ENCODE peak calls at places on chromosomes 6 and 20, in six cellular contexts. Z is B cell, P is Calu3, K is transverse colon, W is AG04449, S is NB4. T is an unnamed sample.

GRCh38 chr6:39143238-39143930 is 28.4 kb upstream of the SAYSD1 start:
- DNase-seq in P (no peak), W (no peak), Z (no peak), K (no peak), S (no peak), T (no peak)

GRCh38 chr6:25889877-25890853 is 16.1 kb upstream of the SLC17A3 start:
- DNase-seq in Z (no peak), P (peak), S (peak), W (no peak), K (peak), T (no peak)

GRCh38 chr20:36017034-36017951 is 48.9 kb downstream of the CNBD2 start:
- DNase-seq in Z (no peak), S (no peak), K (no peak), W (peak), P (peak), T (peak)

GRCh38 chr6:160055378-160055777 is 66.2 kb upstream of the SLC22A1 start:
- DNase-seq in Z (no peak), S (no peak), P (no peak), K (no peak), W (no peak), T (no peak)

GRCh38 chr6:112030965-112031660 is 22.8 kb upstream of the CCN6 start:
- DNase-seq in P (no peak), Z (no peak), K (no peak), S (no peak), W (no peak), T (no peak)

GRCh38 chr20:38970302-38970701 is 8.2 kb downstream of the DHX35 start:
- DNase-seq in P (no peak), W (peak), K (no peak), Z (no peak), S (no peak), T (no peak)

GRCh38 chr6:105839266-105839665 is 246.9 kb upstream of the PRDM1 start:
- DNase-seq in K (no peak), Z (no peak), W (no peak), S (no peak), P (no peak), T (no peak)

GRCh38 chr6:101722991-101723579 is 329.6 kb downstream of the GRIK2 start:
- DNase-seq in S (no peak), Z (no peak), K (no peak), W (peak), P (no peak), T (peak)

GRCh38 chr20:36173451-36173933 is 19.0 kb downstream of the EPB41L1 start:
- DNase-seq in W (no peak), Z (no peak), P (no peak), S (peak), K (no peak), T (no peak)

DNA sequence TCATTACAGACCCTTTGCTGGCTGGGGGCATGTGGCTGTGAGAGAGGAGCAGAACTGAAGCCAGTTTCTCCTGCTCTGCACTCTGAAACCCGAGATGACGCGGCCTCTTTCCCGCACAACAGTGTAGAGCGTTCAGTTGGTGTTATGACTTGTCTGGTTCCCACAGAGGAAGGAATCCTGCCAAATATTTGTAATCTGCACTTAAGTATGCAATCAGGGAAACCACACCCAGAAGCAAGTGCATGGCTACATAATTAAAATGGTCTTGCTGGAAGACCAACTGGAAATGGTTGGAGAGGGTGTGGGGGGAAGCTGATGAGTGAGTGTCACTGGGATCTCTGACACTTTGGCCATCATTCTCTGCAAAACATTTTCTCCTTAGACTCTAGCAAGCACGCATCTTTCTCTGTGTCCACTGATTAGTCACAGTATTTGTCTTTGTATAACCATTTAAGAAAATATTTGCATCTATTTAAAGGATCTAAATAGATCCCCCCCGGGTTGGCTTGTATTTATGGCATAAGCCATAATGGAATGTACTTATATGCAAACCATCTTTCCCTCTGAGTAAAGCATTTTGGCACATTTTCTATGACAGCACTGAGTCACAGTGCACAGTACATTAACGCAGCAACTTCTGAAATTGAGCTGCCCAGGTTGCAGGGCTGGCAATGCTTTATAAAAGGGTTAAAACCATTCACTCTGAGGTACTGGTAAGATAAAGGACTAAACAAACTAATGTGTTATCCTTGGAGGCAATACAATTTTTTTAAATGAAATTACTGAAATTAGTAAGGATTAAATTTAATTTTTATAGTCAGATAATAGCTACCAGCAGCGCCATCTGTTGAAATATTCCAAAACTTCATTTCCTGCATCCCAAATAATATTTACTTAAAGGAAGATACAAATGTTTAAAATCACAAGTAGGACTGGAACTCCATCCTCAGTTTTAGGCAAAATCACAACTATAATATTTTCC is 76.7 kb downstream of the FOXC1 start:
- DNase-seq in S (no peak), P (peak), W (peak), Z (no peak), K (no peak), T (peak)
- TF ChIP-seq CTCF in S (no peak), P (no peak), W (no peak), Z (no peak), K (no peak), T (peak)

DNA sequence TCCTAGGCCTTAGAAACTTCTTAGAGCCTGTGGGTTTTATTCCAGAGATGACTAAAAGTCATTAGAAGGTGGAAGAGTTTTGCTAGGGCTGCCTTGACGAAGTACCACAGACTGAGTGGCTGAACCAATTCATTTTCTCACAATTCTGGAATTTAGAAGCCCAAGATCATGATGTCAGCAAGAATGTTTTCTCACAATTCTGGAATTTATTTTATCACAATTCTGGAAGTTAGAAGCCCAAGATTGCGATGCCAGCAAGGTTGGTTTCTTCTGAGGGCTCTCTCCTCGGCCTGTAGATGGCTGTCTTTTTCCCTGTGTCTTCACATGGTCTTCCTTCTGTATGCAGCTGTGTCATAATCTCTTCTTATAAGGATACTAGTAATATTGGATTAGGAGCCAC is 672.9 kb upstream of the MARCKS start:
- DNase-seq in P (no peak), Z (no peak), S (no peak), W (peak), K (no peak), T (peak)
- TF ChIP-seq CTCF in P (no peak), Z (no peak), S (no peak), W (peak), K (no peak), T (peak)

DNA sequence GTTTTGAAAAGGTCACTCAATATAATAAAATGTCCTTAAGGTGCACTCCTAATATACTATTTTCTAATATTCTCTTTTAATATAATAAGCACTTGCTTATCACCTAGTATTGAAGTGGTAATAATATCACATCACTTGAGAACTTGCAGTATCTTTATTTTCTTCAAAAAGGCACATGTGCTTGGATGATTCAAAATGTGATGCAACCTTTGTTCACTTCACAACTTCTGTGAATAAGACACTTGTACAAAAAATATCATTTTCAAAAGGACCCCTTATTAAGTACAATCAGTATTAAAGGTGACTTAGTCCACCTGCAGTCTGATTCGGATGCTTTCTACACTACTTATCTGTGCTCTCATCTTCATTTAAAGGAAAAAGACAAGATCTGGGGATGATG is 3.4 kb downstream of the PRELID3B start:
- DNase-seq in Z (no peak), S (peak), K (no peak), P (no peak), W (no peak), T (no peak)
- TF ChIP-seq CTCF in Z (no peak), S (no peak), K (no peak), P (no peak), W (no peak), T (no peak)

GRCh38 chr20:24657211-24657610 is 187.8 kb downstream of the SYNDIG1 start:
- DNase-seq in S (no peak), W (no peak), K (no peak), P (no peak), Z (no peak), T (no peak)
- TF ChIP-seq CTCF in S (no peak), W (peak), K (no peak), P (no peak), Z (no peak), T (no peak)

GRCh38 chr6:20687494-20687893 is 153.2 kb downstream of the CDKAL1 start:
- DNase-seq in W (no peak), Z (no peak), P (no peak), K (no peak), S (no peak), T (no peak)

GRCh38 chr6:20681243-20681684 is 147.0 kb downstream of the CDKAL1 start:
- DNase-seq in S (no peak), Z (no peak), P (no peak), K (no peak), W (no peak), T (no peak)

GRCh38 chr6:20688710-20689500 is 154.6 kb downstream of the CDKAL1 start:
- DNase-seq in Z (no peak), W (peak), P (peak), K (no peak), S (no peak), T (no peak)

GRCh38 chr6:20684474-20684873 is 150.2 kb downstream of the CDKAL1 start:
- DNase-seq in K (no peak), W (no peak), S (no peak), P (no peak), Z (no peak), T (no peak)

GRCh38 chr6:20686142-20686541 is 151.9 kb downstream of the CDKAL1 start:
- DNase-seq in P (no peak), S (no peak), W (no peak), K (no peak), Z (no peak), T (no peak)
- TF ChIP-seq CTCF in P (no peak), S (no peak), W (no peak), K (no peak), Z (no peak), T (no peak)

GRCh38 chr20:52958206-52958605 is 14.0 kb upstream of the TSHZ2 start:
- DNase-seq in S (no peak), K (no peak), P (no peak), W (no peak), Z (no peak), T (no peak)
- TF ChIP-seq CTCF in S (no peak), K (no peak), P (no peak), W (no peak), Z (no peak), T (no peak)

T was measured in AG09319.